ENCODE peak calls at places on chromosomes 3 and 15, in four cellular contexts. One of them, this sample, is unnamed.
A peak's percentile ranks its signal among the peaks of the same experiment; 100 is the strongest.

GRCh38 chr3:42778644-42779043 is 5.6 kb upstream of the CCDC13 start:
- DNase-seq in pons: no peak
- DNase-seq in GM13976: no peak
- DNase-seq in cardiac muscle cell: peak; percentile 71
- DNase-seq in this sample: no peak

GRCh38 chr3:113086506-113087461 is 96.0 kb downstream of the GTPBP8 start:
- DNase-seq in pons: no peak
- DNase-seq in GM13976: no peak
- DNase-seq in cardiac muscle cell: peak; percentile 37
- DNase-seq in this sample: no peak

GRCh38 chr3:31687020-31687802 is 154.5 kb downstream of the STT3B start:
- DNase-seq in pons: no peak
- DNase-seq in GM13976: no peak
- DNase-seq in cardiac muscle cell: no peak
- DNase-seq in this sample: no peak

GRCh38 chr3:138361193-138361525 is 12.8 kb downstream of the MRAS start:
- DNase-seq in pons: no peak
- DNase-seq in GM13976: no peak
- DNase-seq in cardiac muscle cell: no peak
- DNase-seq in this sample: no peak

GRCh38 chr3:61638721-61639120 is 77.3 kb downstream of the PTPRG start:
- DNase-seq in pons: no peak
- DNase-seq in GM13976: no peak
- DNase-seq in cardiac muscle cell: no peak
- DNase-seq in this sample: no peak

GRCh38 chr15:75695206-75695605 is 17.4 kb downstream of the CSPG4 start:
- DNase-seq in pons: no peak
- DNase-seq in GM13976: peak; percentile 80
- DNase-seq in cardiac muscle cell: no peak
- DNase-seq in this sample: no peak

GRCh38 chr15:89836255-89837133 is 21.8 kb upstream of the ANPEP start:
- DNase-seq in pons: peak; percentile 10
- DNase-seq in GM13976: no peak
- DNase-seq in cardiac muscle cell: peak; percentile 97
- DNase-seq in this sample: no peak

GRCh38 chr3:127915115-127915936 is at the start of gene KBTBD12:
- DNase-seq in pons: no peak
- DNase-seq in GM13976: peak; percentile 32
- DNase-seq in cardiac muscle cell: no peak
- DNase-seq in this sample: peak; percentile 89

GRCh38 chr15:44029940-44030568 is 165.0 kb downstream of the FRMD5 start:
- DNase-seq in pons: no peak
- DNase-seq in GM13976: no peak
- DNase-seq in cardiac muscle cell: peak; percentile 72
- DNase-seq in this sample: no peak

GRCh38 chr3:40649346-40649745 is 124.6 kb downstream of the ZNF621 start:
- DNase-seq in pons: no peak
- DNase-seq in GM13976: no peak
- DNase-seq in cardiac muscle cell: no peak
- DNase-seq in this sample: no peak

GRCh38 chr3:69442771-69443197 is 56.9 kb upstream of the FRMD4B start:
- DNase-seq in pons: no peak
- DNase-seq in GM13976: no peak
- DNase-seq in cardiac muscle cell: no peak
- DNase-seq in this sample: no peak

GRCh38 chr3:160564205-160564922 is 1.0 kb downstream of the KPNA4 start:
- DNase-seq in pons: peak; percentile 16
- DNase-seq in GM13976: no peak
- DNase-seq in cardiac muscle cell: peak; percentile 3
- DNase-seq in this sample: no peak

GRCh38 chr15:72153269-72153668 is 35.1 kb downstream of the SENP8 start:
- DNase-seq in pons: no peak
- DNase-seq in GM13976: no peak
- DNase-seq in cardiac muscle cell: no peak
- DNase-seq in this sample: no peak

GRCh38 chr3:102741694-102742093 is 306.9 kb downstream of the ZPLD1 start:
- DNase-seq in pons: no peak
- DNase-seq in GM13976: no peak
- DNase-seq in cardiac muscle cell: no peak
- DNase-seq in this sample: no peak

GRCh38 chr15:70049701-70050445 is 47.8 kb downstream of the TLE3 start:
- DNase-seq in pons: no peak
- DNase-seq in GM13976: no peak
- DNase-seq in cardiac muscle cell: no peak
- DNase-seq in this sample: peak; percentile 57

GRCh38 chr3:133924041-133924440 is 28.4 kb upstream of the RAB6B start:
- DNase-seq in pons: no peak
- DNase-seq in GM13976: no peak
- DNase-seq in cardiac muscle cell: no peak
- DNase-seq in this sample: no peak

GRCh38 chr3:138256022-138256421 is 68.9 kb downstream of the ARMC8 start:
- DNase-seq in pons: no peak
- DNase-seq in GM13976: no peak
- DNase-seq in cardiac muscle cell: no peak
- DNase-seq in this sample: no peak

GRCh38 chr15:62958944-62959343 is 83.6 kb upstream of the TPM1 start:
- DNase-seq in pons: no peak
- DNase-seq in GM13976: no peak
- DNase-seq in cardiac muscle cell: no peak
- DNase-seq in this sample: no peak

GRCh38 chr3:125042725-125043406 is 12.9 kb downstream of the HEG1 start:
- DNase-seq in pons: peak; percentile 69
- DNase-seq in GM13976: no peak
- DNase-seq in cardiac muscle cell: peak; percentile 61
- DNase-seq in this sample: peak; percentile 87

GRCh38 chr3:151283907-151284461 is 5.6 kb upstream of the P2RY14 start:
- DNase-seq in pons: no peak
- DNase-seq in GM13976: no peak
- DNase-seq in cardiac muscle cell: peak; percentile 86
- DNase-seq in this sample: no peak

GRCh38 chr15:23846218-23846617 is 159.1 kb upstream of the NDN start:
- DNase-seq in pons: no peak
- DNase-seq in GM13976: no peak
- DNase-seq in cardiac muscle cell: no peak
- DNase-seq in this sample: no peak

GRCh38 chr15:27119695-27120266 is 148.8 kb downstream of the GABRG3 start:
- DNase-seq in pons: no peak
- DNase-seq in GM13976: no peak
- DNase-seq in cardiac muscle cell: no peak
- DNase-seq in this sample: no peak

GRCh38 chr3:150972379-150972985 is at the start of gene CLRN1:
- DNase-seq in pons: no peak
- DNase-seq in GM13976: no peak
- DNase-seq in cardiac muscle cell: peak; percentile 6
- DNase-seq in this sample: no peak

GRCh38 chr15:52680041-52680391 is 828 bp upstream of the ATOSA start:
- DNase-seq in pons: peak; percentile 37
- DNase-seq in GM13976: no peak
- DNase-seq in cardiac muscle cell: peak; percentile 11
- DNase-seq in this sample: no peak

GRCh38 chr15:31236184-31237041 is 90.2 kb upstream of the KLF13 start:
- DNase-seq in pons: peak; percentile 67
- DNase-seq in GM13976: peak; percentile 59
- DNase-seq in cardiac muscle cell: peak; percentile 98
- DNase-seq in this sample: peak; percentile 88

GRCh38 chr15:101558217-101558941 is 68.9 kb upstream of the PCSK6 start:
- DNase-seq in pons: no peak
- DNase-seq in GM13976: no peak
- DNase-seq in cardiac muscle cell: peak; percentile 20
- DNase-seq in this sample: no peak

GRCh38 chr15:58552505-58553364 is 120.9 kb downstream of the LIPC start:
- DNase-seq in pons: no peak
- DNase-seq in GM13976: no peak
- DNase-seq in cardiac muscle cell: peak; percentile 72
- DNase-seq in this sample: peak; percentile 38

GRCh38 chr3:43932921-43933320 is 242.2 kb downstream of the ABHD5 start:
- DNase-seq in pons: no peak
- DNase-seq in GM13976: no peak
- DNase-seq in cardiac muscle cell: peak; percentile 57
- DNase-seq in this sample: no peak

GRCh38 chr3:21718161-21718765 is 32.7 kb downstream of the ZNF385D start:
- DNase-seq in pons: no peak
- DNase-seq in GM13976: no peak
- DNase-seq in cardiac muscle cell: peak; percentile 89
- DNase-seq in this sample: no peak

GRCh38 chr15:80991446-80991845 is 1.8 kb upstream of the MESD start:
- DNase-seq in pons: peak; percentile 91
- DNase-seq in GM13976: no peak
- DNase-seq in cardiac muscle cell: peak; percentile 72
- DNase-seq in this sample: no peak

GRCh38 chr15:83873966-83874365 is 220.0 kb downstream of the ADAMTSL3 start:
- DNase-seq in pons: no peak
- DNase-seq in GM13976: no peak
- DNase-seq in cardiac muscle cell: peak; percentile 28
- DNase-seq in this sample: no peak

GRCh38 chr3:186969607-186970006 is 39.3 kb downstream of the ST6GAL1 start:
- DNase-seq in pons: no peak
- DNase-seq in GM13976: no peak
- DNase-seq in cardiac muscle cell: no peak
- DNase-seq in this sample: no peak

GRCh38 chr3:55128201-55128870 is 200.5 kb upstream of the LRTM1 start:
- DNase-seq in pons: no peak
- DNase-seq in GM13976: no peak
- DNase-seq in cardiac muscle cell: peak; percentile 63
- DNase-seq in this sample: no peak

GRCh38 chr3:37324752-37325407 is 150.5 kb upstream of the LRRFIP2 start:
- DNase-seq in pons: peak; percentile 66
- DNase-seq in GM13976: no peak
- DNase-seq in cardiac muscle cell: peak; percentile 42
- DNase-seq in this sample: no peak

This sample was measured in cardiac septum.